ENCODE peak calls at places on chromosomes 7 and 10, in seven cellular contexts. H is heart right ventricle, M is kidney, X is ovary, J is hepatocyte, S is left lung, B is spleen. W is an unnamed sample.

GRCh38 chr10:77082601-77083252 is 554.9 kb downstream of the KCNMA1 start:
- DNase-seq in B (no peak), M (no peak), S (no peak), H (no peak), J (no peak), X (no peak), W (no peak)

GRCh38 chr7:86643478-86644281 is at the start of gene GRM3:
- DNase-seq in M (peak; percentile 54), J (peak; percentile 23), H (peak; percentile 18), S (no peak), X (peak; percentile 13), B (no peak), W (no peak)

GRCh38 chr10:96299383-96299782 is 4.9 kb upstream of the DNTT start:
- DNase-seq in H (no peak), X (no peak), B (no peak), M (no peak), J (no peak), S (no peak), W (no peak)

GRCh38 chr10:18690541-18690940 is 31.3 kb downstream of the ARL5B start:
- DNase-seq in S (no peak), H (no peak), M (no peak), B (no peak), X (no peak), J (no peak), W (no peak)

GRCh38 chr7:127782550-127783266 is 130.7 kb downstream of the SND1 start:
- DNase-seq in S (no peak), H (no peak), X (no peak), B (no peak), J (no peak), M (no peak), W (no peak)

GRCh38 chr10:12822374-12823170 is 178.9 kb downstream of the CCDC3 start:
- DNase-seq in S (no peak), M (no peak), J (no peak), B (peak; percentile 54), H (no peak), X (no peak), W (no peak)

GRCh38 chr10:44902838-44903545 is 8.1 kb upstream of the TMEM72 start:
- DNase-seq in S (no peak), B (no peak), H (no peak), M (no peak), J (no peak), X (no peak), W (no peak)

GRCh38 chr7:2934984-2935740 is 91.1 kb upstream of the GNA12 start:
- DNase-seq in X (no peak), S (peak; percentile 18), B (peak; percentile 68), H (no peak), J (no peak), M (peak; percentile 49), W (peak; percentile 36)

GRCh38 chr7:134562136-134562535 is 13.2 kb downstream of the AKR1B15 start:
- DNase-seq in S (no peak), B (no peak), J (no peak), X (no peak), H (no peak), M (no peak), W (no peak)

GRCh38 chr7:19079066-19079465 is 38.4 kb downstream of the TWIST1 start:
- DNase-seq in M (no peak), B (no peak), J (no peak), X (no peak), H (no peak), S (no peak), W (no peak)

GRCh38 chr10:18582803-18583202 is 68.6 kb downstream of the NSUN6 start:
- DNase-seq in X (no peak), M (no peak), S (no peak), J (no peak), B (no peak), H (no peak), W (no peak)

GRCh38 chr7:134533288-134533771 is 6.0 kb downstream of the AKR1B10 start:
- DNase-seq in M (no peak), X (no peak), B (no peak), S (no peak), H (no peak), J (no peak), W (no peak)

GRCh38 chr10:71580926-71581325 is 138.7 kb downstream of the C10orf105 start:
- DNase-seq in H (no peak), S (no peak), X (no peak), J (no peak), M (peak; percentile 45), B (no peak), W (no peak)

GRCh38 chr10:4345842-4346241 is 480.2 kb upstream of the AKR1E2 start:
- DNase-seq in S (no peak), X (no peak), B (no peak), J (no peak), H (no peak), M (no peak), W (no peak)

GRCh38 chr7:43703573-43703972 is 25.8 kb downstream of the COA1 start:
- DNase-seq in J (no peak), X (no peak), S (no peak), H (no peak), M (no peak), B (no peak), W (no peak)

GRCh38 chr10:28839600-28840007 is 162.3 kb downstream of the BAMBI start:
- DNase-seq in J (peak; percentile 30), H (no peak), S (no peak), B (no peak), X (peak; percentile 39), M (no peak), W (no peak)

GRCh38 chr7:70614237-70614984 is 517.5 kb upstream of the GALNT17 start:
- DNase-seq in X (peak; percentile 63), M (peak; percentile 83), J (peak; percentile 36), B (peak; percentile 81), H (peak; percentile 86), S (no peak), W (peak; percentile 75)

GRCh38 chr10:34731213-34731612 is 83.9 kb downstream of the PARD3 start:
- DNase-seq in M (no peak), B (no peak), J (no peak), H (no peak), X (no peak), S (no peak), W (no peak)

GRCh38 chr10:75508239-75508813 is 76.9 kb downstream of the LRMDA start:
- DNase-seq in B (no peak), X (no peak), H (no peak), S (no peak), J (peak; percentile 54), M (no peak), W (no peak)

GRCh38 chr10:59606551-59606961 is 103.1 kb downstream of the SLC16A9 start:
- DNase-seq in S (no peak), M (no peak), B (no peak), J (no peak), X (no peak), H (no peak), W (no peak)

GRCh38 chr7:103001210-103001609 is 73.4 kb downstream of the FBXL13 start:
- DNase-seq in J (no peak), X (no peak), S (no peak), B (no peak), H (no peak), M (no peak), W (no peak)

GRCh38 chr7:128941946-128942526 is 4.3 kb downstream of the IRF5 start:
- DNase-seq in S (no peak), J (no peak), X (no peak), B (no peak), H (no peak), M (no peak), W (no peak)

GRCh38 chr7:128941323-128941890 is 3.7 kb downstream of the IRF5 start:
- DNase-seq in B (no peak), S (no peak), H (no peak), J (no peak), X (no peak), M (no peak), W (no peak)

GRCh38 chr7:128939861-128940410 is 2.2 kb downstream of the IRF5 start:
- DNase-seq in B (peak; percentile 83), J (no peak), X (no peak), M (no peak), H (no peak), S (no peak), W (no peak)

GRCh38 chr7:128939075-128939860 is 1.5 kb downstream of the IRF5 start:
- DNase-seq in B (peak; percentile 81), J (no peak), M (no peak), X (no peak), H (no peak), S (peak; percentile 71), W (no peak)

GRCh38 chr7:128940494-128941322 is 3.0 kb downstream of the IRF5 start:
- DNase-seq in X (no peak), S (peak; percentile 88), B (peak; percentile 97), J (no peak), H (peak; percentile 69), M (peak; percentile 88), W (no peak)
- H3K27ac ChIP-seq in X (no peak overlapping the region), S (peak overlapping the region; percentile 58), B (peak overlapping the region; percentile 91), J (no peak overlapping the region), H (no peak overlapping the region), M (peak overlapping the region; percentile 20), W (peak overlapping the region; percentile 55)

GRCh38 chr7:52119537-52119936 is 802.9 kb upstream of the COBL start:
- DNase-seq in X (no peak), H (no peak), S (no peak), J (no peak), B (no peak), M (no peak), W (no peak)
- H3K27ac ChIP-seq in X (no peak overlapping the region), H (no peak overlapping the region), S (no peak overlapping the region), J (no peak overlapping the region), B (no peak overlapping the region), M (no peak overlapping the region), W (no peak overlapping the region)

DNA sequence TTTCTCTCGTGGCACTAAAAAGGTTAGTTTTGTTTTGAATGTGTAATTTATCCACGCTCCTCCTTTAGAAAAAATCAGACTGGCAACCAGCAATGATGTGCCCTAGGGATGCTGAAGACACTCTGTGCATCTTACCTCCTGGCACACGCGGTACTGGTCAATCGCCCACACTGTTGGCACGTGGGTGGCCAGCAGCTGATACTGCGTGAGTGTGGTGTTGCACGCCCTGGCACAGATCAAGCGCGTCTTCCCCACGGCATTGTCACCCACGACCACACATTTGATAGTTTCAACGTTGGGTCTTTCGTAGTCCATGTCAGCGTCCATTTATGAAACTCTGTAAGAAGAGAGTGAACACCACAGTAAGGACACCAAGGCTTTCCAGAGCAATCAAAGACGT is 32.8 kb downstream of the RHOBTB1 start:
- DNase-seq in B (no peak), S (no peak), M (no peak), J (no peak), H (no peak), X (no peak), W (no peak)
- H3K27ac ChIP-seq in B (peak overlapping the region; percentile 57), S (peak overlapping the region; percentile 60), M (no peak overlapping the region), J (no peak overlapping the region), H (peak overlapping the region; percentile 15), X (no peak overlapping the region), W (no peak overlapping the region)

DNA sequence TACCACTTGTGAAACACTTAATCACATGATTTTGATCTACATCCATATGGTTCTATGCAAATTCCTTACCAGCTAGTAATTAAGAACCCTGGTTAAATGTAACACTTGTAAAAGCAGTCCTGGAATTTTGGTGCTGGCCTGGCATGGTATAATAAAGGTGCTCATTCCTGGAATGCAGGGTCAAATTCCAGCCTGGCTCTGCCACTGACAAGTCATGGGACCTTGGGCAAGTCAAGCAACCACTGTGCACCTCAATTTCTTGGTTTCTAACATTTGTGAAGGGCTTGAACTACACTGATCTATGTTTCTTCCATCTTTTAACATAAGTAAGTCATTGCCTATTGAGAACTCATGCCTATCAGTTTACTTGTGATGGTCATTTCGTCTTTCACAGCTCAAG is 91.9 kb upstream of the PIK3CG start:
- DNase-seq in B (no peak), M (no peak), H (no peak), S (no peak), J (no peak), X (no peak), W (no peak)
- H3K27ac ChIP-seq in B (no peak overlapping the region), M (no peak overlapping the region), H (no peak overlapping the region), S (no peak overlapping the region), J (no peak overlapping the region), X (no peak overlapping the region), W (no peak overlapping the region)